ENCODE peak calls at places on chromosomes 7 and 10, in seven cellular contexts. U is small intestine, W is heart right ventricle, Y is right cardiac atrium, E is heart left ventricle, G is ovary, J is testis. X is an unnamed sample.

GRCh38 chr10:96133135-96133534 is 3.0 kb downstream of the ZNF518A start:
- DNase-seq in U (no peak), W (no peak), Y (no peak), E (no peak), G (no peak), J (no peak), X (no peak)

GRCh38 chr10:129522041-129522585 is 55.1 kb downstream of the MGMT start:
- DNase-seq in U (no peak), W (no peak), Y (no peak), E (no peak), G (no peak), J (peak; percentile 7), X (peak; percentile 80)

GRCh38 chr7:19248681-19249080 is 103.5 kb upstream of the FERD3L start:
- DNase-seq in U (no peak), W (no peak), Y (no peak), E (no peak), G (no peak), J (no peak), X (no peak)

GRCh38 chr10:24465124-24465874 is 256.4 kb downstream of the KIAA1217 start:
- DNase-seq in U (no peak), W (no peak), Y (no peak), E (no peak), G (peak; percentile 62), J (no peak), X (no peak)

GRCh38 chr7:149490083-149490482 is 7.5 kb downstream of the ZNF746 start:
- DNase-seq in U (no peak), W (no peak), Y (no peak), E (no peak), G (no peak), J (no peak), X (no peak)

GRCh38 chr10:131065673-131066331 is 245.7 kb downstream of the TCERG1L start:
- DNase-seq in U (no peak), W (no peak), Y (peak; percentile 67), E (peak; percentile 48), G (peak; percentile 79), J (no peak), X (peak; percentile 71)

GRCh38 chr7:144513332-144513731 is 109.8 kb upstream of the NOBOX start:
- DNase-seq in U (peak; percentile 56), W (no peak), Y (peak; percentile 50), E (no peak), G (no peak), J (no peak), X (no peak)

GRCh38 chr10:88232029-88232895 is 350.9 kb downstream of the RNLS start:
- DNase-seq in U (no peak), W (peak; percentile 84), Y (peak; percentile 98), E (peak; percentile 85), G (peak; percentile 85), J (peak; percentile 96), X (no peak)

GRCh38 chr10:118940386-118940785 is 89.1 kb upstream of the NANOS1 start:
- DNase-seq in U (no peak), W (no peak), Y (no peak), E (no peak), G (no peak), J (no peak), X (no peak)

GRCh38 chr7:156191090-156191489 is 378.8 kb upstream of the SHH start:
- DNase-seq in U (no peak), W (no peak), Y (no peak), E (no peak), G (no peak), J (no peak), X (no peak)

GRCh38 chr7:156196649-156197048 is 384.4 kb upstream of the SHH start:
- DNase-seq in U (no peak), W (no peak), Y (no peak), E (no peak), G (no peak), J (no peak), X (no peak)

GRCh38 chr7:156194813-156195212 is 382.6 kb upstream of the SHH start:
- DNase-seq in U (no peak), W (no peak), Y (no peak), E (no peak), G (no peak), J (no peak), X (no peak)

GRCh38 chr7:156198277-156198676 is 386.0 kb upstream of the SHH start:
- DNase-seq in U (no peak), W (no peak), Y (no peak), E (no peak), G (no peak), J (no peak), X (no peak)

GRCh38 chr7:156192921-156193320 is 380.7 kb upstream of the SHH start:
- DNase-seq in U (no peak), W (no peak), Y (no peak), E (no peak), G (no peak), J (no peak), X (no peak)
- H3K4me1 ChIP-seq in U (no peaks in the 10 kb centered on the region), W (no peaks in the 10 kb centered on the region), Y (no peaks in the 10 kb centered on the region), E (no peaks in the 10 kb centered on the region), G (no peaks in the 10 kb centered on the region), J (no peaks in the 10 kb centered on the region), X (no peaks in the 10 kb centered on the region)

GRCh38 chr10:7350541-7351195 is 60.2 kb downstream of the SFMBT2 start:
- DNase-seq in U (no peak), W (no peak), Y (no peak), E (no peak), G (no peak), J (no peak), X (no peak)
- H3K4me1 ChIP-seq in U (no peaks in the 10 kb centered on the region), W (peaks cover 6% of the 10 kb centered on the region), Y (no peaks in the 10 kb centered on the region), E (no peaks in the 10 kb centered on the region), G (no peaks in the 10 kb centered on the region), J (no peaks in the 10 kb centered on the region), X (no peaks in the 10 kb centered on the region)

GRCh38 chr10:76968483-76968882 is 669.1 kb downstream of the KCNMA1 start:
- DNase-seq in U (no peak), W (no peak), Y (no peak), E (no peak), G (no peak), J (no peak), X (no peak)
- H3K4me1 ChIP-seq in U (no peaks in the 10 kb centered on the region), W (no peaks in the 10 kb centered on the region), Y (no peaks in the 10 kb centered on the region), E (no peaks in the 10 kb centered on the region), G (no peaks in the 10 kb centered on the region), J (no peaks in the 10 kb centered on the region), X (no peaks in the 10 kb centered on the region)

GRCh38 chr7:37354661-37355131 is 94.0 kb downstream of the ELMO1 start:
- DNase-seq in U (no peak), W (peak; percentile 74), Y (peak; percentile 93), E (peak; percentile 83), G (peak; percentile 38), J (peak; percentile 26), X (no peak)

GRCh38 chr7:37359662-37360444 is 88.8 kb downstream of the ELMO1 start:
- DNase-seq in U (no peak), W (no peak), Y (no peak), E (no peak), G (no peak), J (no peak), X (no peak)

GRCh38 chr7:37359180-37359579 is 89.5 kb downstream of the ELMO1 start:
- DNase-seq in U (no peak), W (no peak), Y (no peak), E (no peak), G (no peak), J (no peak), X (no peak)

GRCh38 chr7:37360469-37360868 is 88.2 kb downstream of the ELMO1 start:
- DNase-seq in U (no peak), W (no peak), Y (no peak), E (no peak), G (no peak), J (no peak), X (no peak)

DNA sequence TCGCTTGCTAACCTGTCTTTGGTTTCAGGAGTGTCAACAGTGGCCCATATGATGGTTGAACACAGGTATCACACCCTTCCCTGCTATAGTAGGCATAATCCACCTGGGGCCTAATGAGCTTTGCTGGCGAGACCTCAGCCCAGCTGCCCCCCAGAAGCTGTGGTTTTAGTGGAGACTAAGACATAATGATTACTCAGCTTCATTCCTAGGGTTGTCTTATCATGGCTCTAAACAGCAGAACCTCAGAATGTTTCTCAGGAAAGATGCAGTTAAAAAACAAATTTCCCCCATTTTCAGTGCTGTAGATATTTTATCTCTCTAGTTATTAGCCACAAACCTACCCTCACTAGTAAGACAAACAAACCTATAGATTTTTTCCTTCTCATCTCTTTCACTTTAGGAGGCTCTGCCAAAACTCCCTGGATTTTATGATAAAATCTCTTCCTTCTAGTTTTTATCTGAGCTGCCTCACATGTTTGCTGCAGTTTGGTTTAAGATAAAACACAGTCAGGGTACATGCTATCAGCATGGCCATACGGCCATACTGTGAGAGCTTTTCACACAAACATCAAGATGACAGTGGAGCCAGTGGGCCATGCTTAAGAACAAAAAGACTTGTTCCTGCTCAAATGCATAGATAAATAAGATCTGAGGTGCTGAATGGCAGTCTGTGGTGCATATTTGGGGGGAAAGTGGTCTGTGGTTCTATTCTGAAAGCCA is 91.2 kb downstream of the ELMO1 start:
- DNase-seq in U (no peak), W (no peak), Y (no peak), E (no peak), G (no peak), J (no peak), X (peak; percentile 68)
- H3K4me1 ChIP-seq in U (peaks cover 8% of the 10 kb centered on the region), W (peaks cover 37% of the 10 kb centered on the region), Y (peaks cover 9% of the 10 kb centered on the region), E (peaks cover 25% of the 10 kb centered on the region), G (peaks cover 6% of the 10 kb centered on the region), J (peaks cover 4% of the 10 kb centered on the region), X (peaks cover 19% of the 10 kb centered on the region)

GRCh38 chr10:14573666-14574261 is 200.9 kb downstream of the FAM107B start:
- DNase-seq in U (no peak), W (no peak), Y (no peak), E (no peak), G (no peak), J (no peak), X (no peak)

GRCh38 chr10:14571866-14572507 is 202.7 kb downstream of the FAM107B start:
- DNase-seq in U (peak; percentile 53), W (no peak), Y (no peak), E (no peak), G (no peak), J (peak; percentile 70), X (no peak)

GRCh38 chr10:14569274-14570060 is 205.2 kb downstream of the FAM107B start:
- DNase-seq in U (peak; percentile 45), W (no peak), Y (no peak), E (no peak), G (no peak), J (no peak), X (no peak)

GRCh38 chr10:14567421-14567820 is 207.3 kb downstream of the FAM107B start:
- DNase-seq in U (no peak), W (no peak), Y (no peak), E (no peak), G (no peak), J (no peak), X (no peak)

DNA sequence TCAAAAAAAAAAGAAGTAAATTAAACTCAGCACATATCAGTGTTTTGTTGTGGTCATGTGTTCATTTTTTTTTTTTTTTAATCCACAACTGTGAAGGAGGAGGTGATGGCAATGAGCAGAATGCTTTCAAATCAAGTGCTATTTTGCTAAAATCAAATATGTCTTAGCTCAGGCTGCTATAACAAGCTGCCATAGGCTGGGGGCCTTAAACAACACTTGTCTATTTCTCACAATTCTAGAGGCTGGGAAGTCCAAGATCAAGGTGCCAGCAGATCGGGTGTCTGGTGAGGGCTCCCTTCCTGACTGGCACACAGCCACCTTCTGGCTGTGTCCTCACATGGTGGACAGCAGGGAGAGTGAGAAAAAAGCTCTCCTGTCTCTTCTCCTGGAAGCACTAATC is 203.9 kb downstream of the FAM107B start:
- DNase-seq in U (no peak), W (no peak), Y (no peak), E (no peak), G (no peak), J (no peak), X (no peak)
- H3K4me1 ChIP-seq in U (peaks cover 8% of the 10 kb centered on the region), W (no peaks in the 10 kb centered on the region), Y (no peaks in the 10 kb centered on the region), E (no peaks in the 10 kb centered on the region), G (peaks cover 3% of the 10 kb centered on the region), J (no peaks in the 10 kb centered on the region), X (peaks cover 1% of the 10 kb centered on the region)

X was measured in endodermal cell.